ENCODE peak calls at places on chromosome 1, in four cellular contexts. Z is fibroblast of lung, D is IMR-90, Y is cardiac muscle cell. X is an unnamed sample.

GRCh38 chr1:207869859-207870258 is 41.1 kb downstream of the CD34 start:
- DNase-seq in Z (no peak), D (no peak), Y (no peak), X (no peak)

GRCh38 chr1:244449936-244450508 is 1.7 kb downstream of the ADSS2 start:
- DNase-seq in Z (no peak), D (no peak), Y (no peak), X (no peak)

GRCh38 chr1:32377541-32378220 is 15.3 kb downstream of the TSSK3 start:
- DNase-seq in Z (no peak), D (no peak), Y (no peak), X (no peak)

GRCh38 chr1:12528021-12528852 is 89.8 kb downstream of the DHRS3 start:
- DNase-seq in Z (peak), D (peak), Y (peak), X (peak)

GRCh38 chr1:116261227-116261626 is 111.8 kb upstream of the ATP1A1 start:
- DNase-seq in Z (no peak), D (no peak), Y (peak), X (no peak)

GRCh38 chr1:211335507-211336157 is 9.0 kb downstream of the TRAF5 start:
- DNase-seq in Z (no peak), D (no peak), Y (no peak), X (no peak)

GRCh38 chr1:153615406-153615805 is 719 bp downstream of the S100A14 start:
- DNase-seq in Z (no peak), D (no peak), Y (no peak), X (no peak)

GRCh38 chr1:5944069-5944847 is 48.0 kb downstream of the NPHP4 start:
- DNase-seq in Z (no peak), D (no peak), Y (no peak), X (no peak)

GRCh38 chr1:113456967-113457366 is 66.7 kb downstream of the MAGI3 start:
- DNase-seq in Z (peak), D (peak), Y (peak), X (peak)

GRCh38 chr1:19619697-19620384 is 24.3 kb upstream of the NBL1 start:
- DNase-seq in Z (peak), D (no peak), Y (no peak), X (no peak)

GRCh38 chr1:185861630-185862029 is 127.4 kb downstream of the HMCN1 start:
- DNase-seq in Z (peak), D (peak), Y (peak), X (no peak)

DNA sequence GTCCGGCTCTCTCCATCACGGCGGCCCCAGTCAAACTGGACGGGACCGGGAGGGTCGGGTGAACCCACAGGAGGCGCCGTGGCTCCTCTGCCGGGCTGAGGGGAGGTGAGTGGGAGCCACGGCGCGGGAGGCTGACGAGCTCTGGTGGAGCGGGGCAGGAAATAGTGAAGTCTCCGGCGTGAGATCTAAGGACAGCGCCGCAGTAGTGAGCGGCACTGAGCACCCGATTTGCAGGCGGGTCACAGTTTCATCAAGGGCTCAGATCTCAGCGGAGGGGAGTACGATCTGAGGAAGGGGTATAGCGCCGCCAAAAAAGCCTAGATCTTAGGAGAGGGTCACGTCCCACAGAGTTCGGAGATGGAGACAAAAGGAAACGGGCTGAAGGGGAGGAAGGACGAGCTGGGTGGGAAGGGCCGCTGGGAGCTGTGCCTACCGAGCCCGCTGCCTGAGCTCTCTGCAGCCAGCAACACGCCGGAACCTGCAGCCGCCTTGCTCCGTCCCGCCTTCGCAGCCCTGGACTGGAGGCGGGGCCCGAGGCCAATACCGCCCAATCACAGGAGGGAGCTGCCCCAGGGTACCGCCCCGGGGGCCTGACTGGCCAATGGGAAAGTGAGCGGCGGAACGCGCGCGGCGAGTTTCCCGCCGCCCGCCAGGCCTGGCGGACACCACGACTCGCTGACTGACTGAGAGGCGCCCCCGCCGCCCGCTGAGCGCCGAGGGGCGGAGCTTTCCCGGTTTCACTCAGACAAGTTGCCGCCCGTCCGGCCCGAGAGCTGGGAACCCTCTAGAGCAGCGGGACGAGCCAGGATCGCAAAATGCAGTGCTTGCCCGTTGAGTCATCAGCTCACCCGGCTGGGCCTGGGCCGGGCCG is 1.9 kb downstream of the SFN start:
- DNase-seq in Z (peak), D (peak), Y (peak), X (peak)
- TF ChIP-seq CTCF in Z (no peak), D (no peak), Y (peak), X (no peak)

GRCh38 chr1:159932296-159933285 is 7.3 kb upstream of the TAGLN2 start:
- DNase-seq in Z (no peak), D (peak), Y (no peak), X (no peak)
- H3K27ac ChIP-seq in Z (no peak), D (no peak), Y (no peak), X (no peak)

GRCh38 chr1:245825128-245825901 is 670.5 kb downstream of the KIF26B start:
- DNase-seq in Z (peak), D (peak), Y (peak), X (no peak)
- TF ChIP-seq CTCF in Z (peak), D (no peak), Y (peak), X (no peak)

DNA sequence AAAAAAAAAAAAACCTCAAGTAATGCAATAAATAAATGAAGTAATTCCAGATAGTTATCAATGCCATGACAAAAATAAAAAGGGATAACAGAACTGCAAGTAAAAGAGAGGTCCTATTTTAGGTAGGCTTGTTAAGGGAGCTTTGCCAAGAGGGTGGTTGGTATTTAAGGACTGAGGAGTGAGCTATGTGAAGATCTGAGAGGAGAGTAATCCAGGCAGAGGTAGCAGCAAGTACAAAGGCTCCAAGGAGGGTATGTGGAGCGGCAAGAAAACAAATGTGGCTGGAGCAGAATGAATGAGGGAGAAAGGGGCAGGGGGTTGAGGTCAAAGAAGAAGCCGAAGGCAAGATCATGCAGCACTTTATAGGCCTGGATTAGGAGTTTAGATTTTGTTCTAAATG is 59.9 kb upstream of the CDC42BPA start:
- DNase-seq in Z (no peak), D (no peak), Y (no peak), X (no peak)
- H3K27ac ChIP-seq in Z (no peak), D (no peak), Y (no peak), X (no peak)

GRCh38 chr1:101938681-101939080 is 58.0 kb downstream of the OLFM3 start:
- DNase-seq in Z (no peak), D (no peak), Y (no peak), X (no peak)
- TF ChIP-seq CTCF in Z (no peak), D (no peak), Y (no peak), X (no peak)

GRCh38 chr1:75671708-75672107 is 52.8 kb upstream of the ACADM start:
- DNase-seq in Z (no peak), D (no peak), Y (no peak), X (no peak)

GRCh38 chr1:75673885-75674284 is 50.6 kb upstream of the ACADM start:
- DNase-seq in Z (no peak), D (no peak), Y (no peak), X (no peak)

GRCh38 chr1:75672528-75673393 is 51.7 kb upstream of the ACADM start:
- DNase-seq in Z (peak), D (peak), Y (peak), X (no peak)

GRCh38 chr1:75673399-75673798 is 51.1 kb upstream of the ACADM start:
- DNase-seq in Z (no peak), D (no peak), Y (no peak), X (no peak)

GRCh38 chr1:75672108-75672507 is 52.4 kb upstream of the ACADM start:
- DNase-seq in Z (no peak), D (no peak), Y (no peak), X (no peak)
- H3K27ac ChIP-seq in Z (no peak), D (no peak), Y (no peak), X (no peak)

DNA sequence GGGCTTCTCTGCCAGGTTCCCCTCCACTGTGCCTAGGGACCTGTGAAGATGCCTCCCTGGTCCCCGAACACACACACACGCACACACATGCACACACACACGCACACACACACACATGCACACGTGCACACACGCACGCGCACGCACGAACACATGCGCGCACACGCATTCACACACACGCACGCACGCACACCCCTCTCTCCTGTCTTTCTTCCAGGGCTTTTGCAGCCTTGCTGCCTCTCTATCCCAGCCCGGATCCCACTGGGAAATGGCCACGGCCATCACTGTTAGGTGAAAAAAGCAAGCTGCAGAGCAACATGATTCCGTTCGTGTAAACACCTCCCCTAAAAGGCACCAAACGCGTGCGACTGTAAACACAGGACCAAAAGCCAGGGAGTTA is 39.8 kb downstream of the NKAIN1 start:
- DNase-seq in Z (no peak), D (no peak), Y (no peak), X (no peak)
- TF ChIP-seq CTCF in Z (no peak), D (no peak), Y (no peak), X (no peak)